ENCODE peak calls at places on chromosomes 1 and 21, in nine cellular contexts. U is H9; S is adrenal gland; E is vagina; W is suprapubic skin; O is CD8-positive, alpha-beta T cell; J is pancreas; K is prostate gland; Q is left lung. V is an unnamed sample.

GRCh38 chr1:103109291-103109920 is 1.1 kb upstream of the COL11A1 start:
- DNase-seq in U (peak; percentile 26), S (no peak), E (no peak), W (no peak), O (no peak), J (no peak), K (no peak), Q (no peak), V (no peak)

GRCh38 chr1:25246600-25247023 is 642 bp downstream of the RSRP1 start:
- DNase-seq in U (no peak), S (peak; percentile 54), E (no peak), W (no peak), O (peak; percentile 66), J (no peak), K (no peak), Q (no peak), V (no peak)

GRCh38 chr1:91020486-91020885 is 1.3 kb downstream of the ZNF644 start:
- DNase-seq in U (no peak), S (no peak), E (no peak), W (no peak), O (no peak), J (no peak), K (no peak), Q (no peak), V (no peak)

GRCh38 chr1:69305621-69306020 is 262.1 kb upstream of the LRRC7 start:
- DNase-seq in U (peak; percentile 69), S (no peak), E (no peak), W (no peak), O (no peak), J (no peak), K (no peak), Q (no peak), V (no peak)

GRCh38 chr1:227805606-227806197 is 9.8 kb upstream of the PRSS38 start:
- DNase-seq in U (no peak), S (no peak), E (no peak), W (no peak), O (no peak), J (no peak), K (no peak), Q (no peak), V (no peak)

GRCh38 chr1:230077436-230078221 is 10.6 kb downstream of the GALNT2 start:
- DNase-seq in U (no peak), S (no peak), E (peak; percentile 34), W (no peak), O (no peak), J (no peak), K (no peak), Q (no peak), V (no peak)

GRCh38 chr1:63611231-63611630 is 18.0 kb downstream of the PGM1 start:
- DNase-seq in U (no peak), S (peak; percentile 61), E (no peak), W (no peak), O (no peak), J (no peak), K (no peak), Q (peak; percentile 69), V (no peak)

GRCh38 chr1:25706146-25707089 is 89.8 kb downstream of the MAN1C1 start:
- DNase-seq in U (no peak), S (no peak), E (no peak), W (no peak), O (no peak), J (peak; percentile 35), K (no peak), Q (no peak), V (no peak)

DNA sequence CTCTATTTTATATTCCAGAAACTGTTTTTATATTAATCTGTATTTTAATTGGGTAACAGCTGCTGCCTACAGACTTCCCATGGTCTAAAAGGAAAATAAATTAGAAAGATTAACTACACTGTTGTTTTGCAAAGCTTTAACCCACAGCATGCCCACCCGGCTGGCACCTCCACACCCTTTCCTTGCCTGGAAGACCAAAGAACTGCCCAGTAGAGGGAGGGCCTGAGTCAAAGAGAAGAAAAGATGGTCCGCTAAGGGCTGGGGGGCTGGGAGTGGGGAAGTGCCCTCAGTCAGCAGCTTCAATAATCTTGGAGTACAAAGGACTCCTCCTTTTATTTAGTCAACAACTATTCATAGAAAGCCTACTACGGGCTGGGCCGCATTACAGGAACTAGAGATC is 40.7 kb downstream of the ERI3 start:
- DNase-seq in U (peak; percentile 36), S (no peak), E (no peak), W (no peak), O (no peak), J (no peak), K (no peak), Q (no peak), V (no peak)
- TF ChIP-seq CTCF in U (peak; percentile 57), S (no peak), E (no peak), W (no peak), O (no peak), J (no peak), K (no peak), Q (no peak), V (no peak)

GRCh38 chr1:178579562-178579961 is 66.7 kb downstream of the TEX35 start:
- DNase-seq in U (no peak), S (no peak), E (no peak), W (no peak), O (no peak), J (no peak), K (no peak), Q (no peak), V (no peak)
- H3K4me1 ChIP-seq in U (peaks cover 9% of the 10 kb centered on the region), S (no peaks in the 10 kb centered on the region), E (no peaks in the 10 kb centered on the region), W (no peaks in the 10 kb centered on the region), O (no peaks in the 10 kb centered on the region), J (no peaks in the 10 kb centered on the region), K (no peaks in the 10 kb centered on the region), Q (no peaks in the 10 kb centered on the region), V (no peaks in the 10 kb centered on the region)

DNA sequence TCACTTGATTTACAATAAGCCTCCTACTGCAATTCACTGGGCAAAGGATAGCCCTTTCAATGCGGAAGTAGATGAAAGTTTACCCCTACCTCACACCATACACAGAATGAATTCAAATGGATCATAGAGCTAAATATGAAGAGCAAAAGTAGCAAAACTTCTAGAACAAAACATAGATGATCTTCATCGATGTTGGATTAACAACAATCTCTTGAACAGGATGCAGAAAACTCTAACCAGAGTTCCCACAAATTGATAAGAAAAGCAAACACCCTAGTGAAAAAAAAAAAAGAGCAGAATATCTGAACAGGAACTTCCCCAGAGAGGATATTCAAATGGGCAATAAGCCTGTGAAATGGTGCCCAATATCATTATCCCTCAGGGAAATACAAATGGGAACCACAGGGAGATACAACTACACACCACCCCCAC is 1.9 kb upstream of the UBASH3A start:
- DNase-seq in U (no peak), S (no peak), E (no peak), W (no peak), O (no peak), J (no peak), K (no peak), Q (no peak), V (no peak)
- H3K27me3 ChIP-seq in U (no peaks in the 10 kb centered on the region), S (no peaks in the 10 kb centered on the region), E (no peaks in the 10 kb centered on the region), W (no peaks in the 10 kb centered on the region), O (no peaks in the 10 kb centered on the region), J (no peaks in the 10 kb centered on the region), K (no peaks in the 10 kb centered on the region), Q (no peaks in the 10 kb centered on the region), V (peaks cover 1% of the 10 kb centered on the region)

DNA sequence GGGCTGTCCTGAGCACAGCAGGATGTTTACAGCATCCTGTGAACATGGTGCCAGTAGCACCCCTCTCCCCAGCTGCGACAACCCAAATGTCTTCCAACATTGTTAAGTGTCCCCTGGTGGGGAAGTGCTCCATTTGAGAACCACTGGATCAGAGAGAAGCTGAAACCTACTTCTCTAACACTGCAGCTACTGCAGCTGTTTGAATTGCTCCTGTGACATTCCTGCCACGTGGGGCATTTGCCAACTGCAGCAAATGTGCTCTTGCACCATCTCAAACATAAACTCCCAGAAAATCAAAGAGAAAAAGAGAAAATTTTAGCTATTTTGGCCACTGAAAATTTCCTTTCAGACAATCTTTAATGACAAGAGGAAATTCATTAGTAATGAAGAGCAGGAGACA is 11.0 kb downstream of the SLC2A5 start:
- DNase-seq in U (no peak), S (no peak), E (no peak), W (no peak), O (no peak), J (no peak), K (no peak), Q (no peak), V (no peak)
- TF ChIP-seq CTCF in U (peak; percentile 43), S (no peak), E (no peak), W (no peak), O (no peak), J (no peak), K (no peak), Q (no peak), V (peak; percentile 16)

V was measured in lower lobe of right lung.